ENCODE peak calls at places on chromosome 18, in eight cellular contexts. J, G, A, Z, K, H, L and F are unnamed samples.

GRCh38 chr18:63378919-63379638 is 12.1 kb upstream of the KDSR start:
- DNase-seq in J (no peak), G (no peak), A (no peak), Z (no peak), K (no peak), H (peak), L (no peak), F (no peak)

GRCh38 chr18:46042571-46043123 is 29.4 kb downstream of the PSTPIP2 start:
- DNase-seq in J (no peak), G (peak), A (peak), Z (no peak), K (peak), H (peak), L (peak), F (no peak)

GRCh38 chr18:74255022-74255658 is 36.6 kb downstream of the CYB5A start:
- DNase-seq in J (no peak), G (peak), A (no peak), Z (no peak), K (no peak), H (peak), L (peak), F (no peak)

GRCh38 chr18:77359561-77360314 is 110.1 kb downstream of the GALR1 start:
- DNase-seq in J (no peak), G (no peak), A (no peak), Z (no peak), K (no peak), H (no peak), L (no peak), F (no peak)

GRCh38 chr18:27662537-27662936 is 477.4 kb upstream of the CHST9 start:
- DNase-seq in J (no peak), G (no peak), A (no peak), Z (no peak), K (no peak), H (no peak), L (no peak), F (no peak)

GRCh38 chr18:78984941-78985784 is 5.5 kb downstream of the SALL3 start:
- DNase-seq in J (no peak), G (no peak), A (no peak), Z (no peak), K (no peak), H (peak), L (no peak), F (no peak)

GRCh38 chr18:2564373-2564772 is 6.9 kb downstream of the METTL4 start:
- DNase-seq in J (no peak), G (no peak), A (no peak), Z (no peak), K (no peak), H (no peak), L (no peak), F (no peak)

GRCh38 chr18:36314098-36314497 is 16.6 kb downstream of the FHOD3 start:
- DNase-seq in J (no peak), G (peak), A (no peak), Z (no peak), K (peak), H (peak), L (no peak), F (no peak)

GRCh38 chr18:57060814-57061213 is 86.1 kb upstream of the BOD1L2 start:
- DNase-seq in J (no peak), G (no peak), A (no peak), Z (no peak), K (no peak), H (no peak), L (no peak), F (no peak)

GRCh38 chr18:24876266-24876665 is 415.8 kb downstream of the HRH4 start:
- DNase-seq in J (no peak), G (no peak), A (no peak), Z (no peak), K (no peak), H (no peak), L (no peak), F (no peak)

GRCh38 chr18:28582724-28583123 is 405.8 kb upstream of the CDH2 start:
- DNase-seq in J (no peak), G (no peak), A (no peak), Z (no peak), K (no peak), H (no peak), L (no peak), F (no peak)

GRCh38 chr18:79513381-79514081 is 117.8 kb downstream of the NFATC1 start:
- DNase-seq in J (no peak), G (no peak), A (no peak), Z (no peak), K (no peak), H (no peak), L (no peak), F (no peak)

GRCh38 chr18:52343731-52344340 is 3.8 kb downstream of the DCC start:
- DNase-seq in J (no peak), G (no peak), A (no peak), Z (no peak), K (no peak), H (no peak), L (no peak), F (no peak)

GRCh38 chr18:52339891-52340371 is at the start of gene DCC:
- DNase-seq in J (peak), G (peak), A (no peak), Z (no peak), K (no peak), H (peak), L (peak), F (no peak)

GRCh38 chr18:52341617-52342381 is 1.8 kb downstream of the DCC start:
- DNase-seq in J (no peak), G (peak), A (no peak), Z (no peak), K (no peak), H (peak), L (no peak), F (no peak)

GRCh38 chr18:52343138-52343537 is 3.1 kb downstream of the DCC start:
- DNase-seq in J (no peak), G (peak), A (no peak), Z (no peak), K (no peak), H (peak), L (no peak), F (no peak)

DNA sequence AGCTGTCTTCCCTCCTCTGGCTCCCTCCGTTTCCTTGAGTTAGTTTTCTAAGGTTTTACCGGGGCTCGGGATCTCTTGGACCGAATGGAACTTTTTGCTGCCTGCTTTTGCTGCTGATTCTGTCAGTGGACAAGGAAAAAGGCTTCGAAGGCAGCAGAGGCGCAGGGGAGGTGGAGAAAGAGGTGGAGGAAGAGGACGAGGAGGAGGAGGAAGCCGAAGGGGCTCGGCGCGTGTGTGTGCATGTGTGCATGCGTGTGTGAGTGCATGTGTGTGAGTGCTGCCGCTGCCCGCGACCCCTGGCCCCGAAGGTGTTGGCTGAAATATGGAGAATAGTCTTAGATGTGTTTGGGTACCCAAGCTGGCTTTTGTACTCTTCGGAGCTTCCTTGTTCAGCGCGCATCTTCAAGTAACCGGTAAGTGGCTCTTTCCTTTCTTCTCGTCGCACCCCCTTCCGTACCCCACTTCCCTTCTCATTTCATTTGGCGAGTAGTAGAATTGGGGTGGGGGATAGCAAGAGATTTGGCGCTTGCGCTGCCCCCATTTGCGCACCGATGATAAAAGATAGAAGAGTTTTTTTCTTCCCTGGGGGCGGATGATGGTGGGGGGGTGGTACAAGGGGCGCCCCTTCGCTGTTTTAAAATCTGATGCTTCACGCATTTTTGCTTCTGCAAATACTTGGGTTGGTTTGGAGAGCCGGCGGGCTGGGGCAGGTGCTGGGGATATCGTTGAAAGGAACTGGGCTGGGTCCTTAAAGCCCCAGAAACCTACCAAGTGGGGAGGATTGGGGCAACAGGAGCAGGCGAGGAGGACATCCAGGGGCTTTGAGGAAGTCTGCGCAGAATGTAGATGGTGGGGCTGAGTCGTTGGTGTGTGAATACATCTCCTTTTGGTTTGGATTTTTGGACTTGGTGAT is 725 bp downstream of the DCC start:
- DNase-seq in J (no peak), G (peak), A (no peak), Z (no peak), K (no peak), H (peak), L (no peak), F (no peak)
- H3K4me3 ChIP-seq in J (peak), G (peak), A (no peak), Z (no peak), K (no peak), H (peak), L (peak), F (no peak)

GRCh38 chr18:6336239-6336638 is 78.5 kb downstream of the L3MBTL4 start:
- DNase-seq in J (no peak), G (no peak), A (no peak), Z (no peak), K (no peak), H (no peak), L (no peak), F (no peak)
- H3K4me3 ChIP-seq in J (no peak), G (no peak), A (no peak), Z (no peak), K (no peak), H (no peak), L (no peak), F (no peak)

GRCh38 chr18:10724666-10725065 is 198.8 kb downstream of the NAPG start:
- DNase-seq in J (no peak), G (no peak), A (no peak), Z (no peak), K (no peak), H (no peak), L (no peak), F (no peak)

GRCh38 chr18:10727477-10727876 is 201.7 kb downstream of the NAPG start:
- DNase-seq in J (no peak), G (peak), A (no peak), Z (no peak), K (no peak), H (no peak), L (peak), F (no peak)

DNA sequence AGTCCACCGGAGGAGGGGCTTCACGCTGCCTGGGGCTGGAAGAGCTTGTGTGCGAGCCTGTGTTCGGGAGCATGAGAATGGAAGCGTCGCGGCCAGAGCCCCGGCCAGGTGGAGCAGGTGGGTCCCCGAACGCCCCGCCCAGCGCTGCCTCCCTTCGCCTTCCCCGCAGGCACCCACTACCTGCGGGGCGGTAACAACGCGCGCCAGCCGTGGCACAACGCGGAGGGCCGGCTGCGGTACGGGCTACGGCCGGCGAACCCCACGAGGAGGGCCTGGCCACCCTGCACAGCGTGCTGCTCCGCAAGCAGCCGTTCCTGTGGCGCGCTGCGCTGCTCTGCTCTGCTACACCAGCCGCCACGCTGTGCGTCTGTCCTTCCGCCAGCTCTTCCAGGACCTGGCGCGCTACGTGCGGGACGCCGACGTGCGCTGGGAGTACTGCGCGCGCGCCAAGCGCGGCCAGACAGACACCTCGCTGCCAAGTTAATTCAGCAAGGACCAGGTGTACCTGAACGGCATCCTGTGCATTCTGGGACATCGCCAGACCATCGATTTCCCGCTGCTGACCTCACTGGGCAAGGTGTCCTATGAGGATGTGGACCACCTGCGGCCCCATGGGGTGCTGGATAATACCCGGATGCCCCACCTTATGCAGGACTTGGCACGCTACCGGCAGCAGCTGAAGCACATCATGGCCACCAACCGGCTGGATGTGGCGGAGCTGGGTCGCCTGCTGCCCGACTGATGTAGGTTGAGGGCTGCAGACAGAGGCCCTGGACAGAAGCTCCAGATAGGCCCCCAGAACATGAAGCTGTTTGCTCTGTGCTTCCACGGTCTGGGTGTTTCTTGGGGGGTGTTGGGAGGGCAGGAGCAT is 200.6 kb downstream of the NAPG start:
- DNase-seq in J (no peak), G (no peak), A (no peak), Z (no peak), K (no peak), H (no peak), L (no peak), F (no peak)
- H3K4me3 ChIP-seq in J (no peak), G (no peak), A (peak), Z (no peak), K (no peak), H (no peak), L (no peak), F (no peak)

GRCh38 chr18:11887305-11888262 is 20.5 kb downstream of the MPPE1 start:
- DNase-seq in J (no peak), G (no peak), A (no peak), Z (no peak), K (peak), H (no peak), L (no peak), F (no peak)

GRCh38 chr18:11886629-11887028 is 21.5 kb downstream of the MPPE1 start:
- DNase-seq in J (no peak), G (no peak), A (no peak), Z (no peak), K (no peak), H (no peak), L (no peak), F (no peak)

GRCh38 chr18:11884396-11885030 is 23.6 kb downstream of the MPPE1 start:
- DNase-seq in J (no peak), G (no peak), A (no peak), Z (no peak), K (no peak), H (no peak), L (no peak), F (no peak)

GRCh38 chr18:11883153-11883552 is 25.0 kb downstream of the MPPE1 start:
- DNase-seq in J (no peak), G (no peak), A (no peak), Z (no peak), K (no peak), H (no peak), L (no peak), F (no peak)

DNA sequence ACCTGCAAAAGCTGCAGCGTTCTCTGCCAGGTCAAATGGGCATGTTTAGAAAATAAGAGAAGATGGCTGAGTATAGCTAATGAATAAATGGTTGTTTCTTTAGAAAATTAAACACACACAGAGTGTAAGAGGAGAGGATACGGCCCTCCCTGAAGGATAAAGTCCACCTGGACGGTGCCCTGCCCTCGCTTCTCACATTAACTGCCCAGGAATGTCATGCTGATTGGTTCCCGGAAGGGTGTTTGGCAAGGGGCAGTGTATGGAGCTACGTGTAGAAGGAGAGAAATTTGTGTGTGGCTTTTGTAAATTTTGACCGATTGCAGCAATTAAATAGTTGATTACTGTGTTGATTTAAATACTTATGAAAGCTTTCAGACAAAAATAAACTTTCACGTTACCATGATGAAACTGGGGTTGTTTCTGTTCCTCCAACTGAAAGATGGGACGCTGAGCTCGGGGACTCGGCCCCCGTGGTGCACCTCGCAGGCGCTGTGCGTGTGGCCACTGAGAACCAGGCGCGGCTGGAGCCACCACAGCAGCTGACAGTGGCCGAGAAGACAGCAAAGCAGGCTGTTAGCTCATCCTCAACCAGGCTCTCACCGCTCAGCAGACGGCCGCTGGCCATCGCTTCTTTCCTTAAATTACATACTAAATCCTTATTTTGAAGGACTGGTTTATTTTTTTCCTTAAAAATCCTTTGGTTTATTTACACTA is 22.7 kb downstream of the MPPE1 start:
- DNase-seq in J (no peak), G (no peak), A (no peak), Z (no peak), K (no peak), H (no peak), L (no peak), F (no peak)
- H3K4me3 ChIP-seq in J (no peak), G (no peak), A (no peak), Z (no peak), K (no peak), H (no peak), L (no peak), F (no peak)